ENCODE peak calls at places on chromosomes 16 and 17, in four cellular contexts. E is Panc1, D is A549, T is GM23338. X is an unnamed sample.

GRCh38 chr17:43006639-43007551 is at the start of gene IFI35:
- DNase-seq in T (peak; percentile 79), D (peak; percentile 80), E (no peak), X (peak; percentile 42)

GRCh38 chr17:7351665-7352558 is at the start of gene KCTD11:
- DNase-seq in T (peak; percentile 94), D (peak; percentile 96), E (no peak), X (peak; percentile 79)

GRCh38 chr16:13077816-13078215 is 176.4 kb downstream of the SHISA9 start:
- DNase-seq in T (no peak), D (no peak), E (no peak), X (no peak)

GRCh38 chr17:32142038-32142856 is at the start of gene RHOT1:
- DNase-seq in D (peak; percentile 87), T (peak; percentile 86), E (peak; percentile 66), X (peak; percentile 67)

GRCh38 chr17:48254896-48255295 is 147.3 kb downstream of the SNX11 start:
- DNase-seq in D (no peak), T (peak; percentile 63), E (no peak), X (no peak)

GRCh38 chr17:12536472-12536871 is 129.2 kb upstream of the MYOCD start:
- DNase-seq in T (no peak), D (no peak), E (no peak), X (no peak)

GRCh38 chr17:2954898-2955445 is 108.4 kb downstream of the OR1D5 start:
- DNase-seq in D (peak; percentile 90), E (peak; percentile 90), T (no peak), X (peak; percentile 94)

GRCh38 chr16:87192418-87193073 is 124.6 kb downstream of the C16orf95 start:
- DNase-seq in T (no peak), E (no peak), D (no peak), X (no peak)

GRCh38 chr16:57091200-57091989 is 988 bp upstream of the CPNE2 start:
- DNase-seq in D (peak; percentile 67), T (peak; percentile 77), E (no peak), X (peak; percentile 32)

GRCh38 chr17:55446581-55447205 is 25.1 kb upstream of the MMD start:
- DNase-seq in E (no peak), D (no peak), T (no peak), X (no peak)

GRCh38 chr16:56606071-56606687 is 2.2 kb upstream of the MT2A start:
- DNase-seq in E (no peak), T (no peak), D (peak; percentile 51), X (peak; percentile 48)

GRCh38 chr17:63768433-63768832 is 5.0 kb downstream of the CCDC47 start:
- DNase-seq in D (no peak), E (no peak), T (peak; percentile 30), X (no peak)

GRCh38 chr17:57284984-57285646 is 28.8 kb downstream of the MSI2 start:
- DNase-seq in D (no peak), E (no peak), T (peak; percentile 64), X (no peak)

GRCh38 chr16:53876811-53877210 is 172.9 kb downstream of the FTO start:
- DNase-seq in D (no peak), T (no peak), E (no peak), X (no peak)

GRCh38 chr16:17205279-17206139 is 265.3 kb downstream of the XYLT1 start:
- DNase-seq in D (no peak), E (no peak), T (peak; percentile 74), X (no peak)

GRCh38 chr16:65619606-65620005 is 497.7 kb upstream of the CDH11 start:
- DNase-seq in T (no peak), E (no peak), D (no peak), X (no peak)

GRCh38 chr16:57277586-57277985 is 6.9 kb downstream of the PLLP start:
- DNase-seq in E (peak; percentile 68), T (no peak), D (peak; percentile 58), X (peak; percentile 28)

GRCh38 chr17:74730491-74731346 is 6.3 kb upstream of the RAB37 start:
- DNase-seq in E (no peak), T (no peak), D (no peak), X (no peak)

GRCh38 chr16:7745321-7745720 is 412.7 kb downstream of the RBFOX1 start:
- DNase-seq in D (no peak), T (no peak), E (no peak), X (no peak)

GRCh38 chr17:17347956-17348871 is 45.0 kb downstream of the NT5M start:
- DNase-seq in T (no peak), D (no peak), E (no peak), X (no peak)

GRCh38 chr16:87441886-87442580 is 49.9 kb downstream of the MAP1LC3B start:
- DNase-seq in E (no peak), T (no peak), D (no peak), X (no peak)

GRCh38 chr17:74736423-74737298 is at the start of gene RAB37:
- DNase-seq in D (peak; percentile 87), T (peak; percentile 84), E (no peak), X (peak; percentile 47)

GRCh38 chr17:57357392-57357784 is 101.1 kb downstream of the MSI2 start:
- DNase-seq in D (no peak), T (no peak), E (no peak), X (no peak)

DNA sequence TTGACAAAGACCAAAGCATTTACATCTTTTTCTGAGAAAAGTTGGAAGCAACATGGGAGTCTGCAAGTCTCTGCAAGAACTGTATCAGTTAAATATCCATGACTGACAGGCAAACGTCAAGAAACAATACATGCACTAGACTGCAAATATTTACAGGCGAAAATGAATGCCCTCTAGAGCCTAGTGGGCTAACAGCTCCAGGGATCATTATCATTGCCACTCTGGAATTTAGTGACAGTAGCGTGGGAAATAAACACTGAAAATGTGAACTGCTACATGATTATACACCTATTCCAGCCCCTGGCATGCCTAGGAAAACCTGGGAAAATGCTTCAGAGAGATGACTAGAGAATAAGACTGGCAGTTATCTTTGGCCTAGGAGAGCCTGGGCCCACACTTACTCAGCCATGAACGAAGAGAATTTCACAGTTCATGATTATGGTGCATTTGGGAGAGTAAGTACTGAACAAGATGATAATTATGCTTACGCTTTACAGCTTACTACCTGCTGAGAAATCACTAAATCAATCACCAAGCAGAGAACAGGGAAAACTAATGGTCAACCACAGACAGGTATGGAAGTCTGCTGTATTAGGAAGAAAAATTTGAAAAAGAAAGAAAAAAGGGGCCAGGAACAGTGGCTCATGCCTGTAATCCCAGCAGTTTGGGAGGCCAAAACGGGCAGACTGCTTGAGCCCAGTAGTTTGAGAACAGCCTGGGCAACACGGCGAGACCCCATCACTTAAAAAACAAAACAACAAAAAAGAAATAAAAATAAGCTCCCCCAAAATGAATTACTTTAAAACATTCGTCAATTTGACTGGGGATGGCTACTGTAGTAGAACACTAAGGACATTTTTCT is 66.6 kb upstream of the CLEC18B start:
- DNase-seq in E (no peak), D (no peak), T (no peak), X (no peak)
- TF ChIP-seq REST in E (no peak), D (no peak), T (no peak), X (no peak)

DNA sequence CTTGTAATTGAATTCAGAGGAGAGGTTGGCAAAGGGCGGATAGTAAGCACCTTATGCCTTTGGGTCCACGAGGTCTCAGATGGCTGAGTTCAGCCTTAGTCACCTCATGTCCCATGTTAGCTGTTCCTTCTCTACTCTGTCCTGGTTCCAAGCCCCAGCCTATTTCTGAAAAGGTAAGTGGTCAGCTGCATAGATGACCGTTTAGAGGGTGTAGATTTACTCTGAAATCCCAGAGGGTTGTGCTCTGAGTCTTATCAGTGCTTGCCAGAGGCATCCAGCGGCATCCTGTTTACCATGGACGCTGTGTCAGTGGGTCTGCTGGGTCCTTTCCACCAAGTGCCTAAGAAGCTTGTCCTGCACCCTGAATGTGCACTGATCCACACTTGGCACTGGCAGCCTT is 1.9 kb downstream of the ZNF778 start:
- DNase-seq in T (no peak), E (no peak), D (no peak), X (no peak)
- H3K27ac ChIP-seq in T (no peak overlapping the region), E (no peak overlapping the region), D (no peak overlapping the region), X (no peak overlapping the region)

DNA sequence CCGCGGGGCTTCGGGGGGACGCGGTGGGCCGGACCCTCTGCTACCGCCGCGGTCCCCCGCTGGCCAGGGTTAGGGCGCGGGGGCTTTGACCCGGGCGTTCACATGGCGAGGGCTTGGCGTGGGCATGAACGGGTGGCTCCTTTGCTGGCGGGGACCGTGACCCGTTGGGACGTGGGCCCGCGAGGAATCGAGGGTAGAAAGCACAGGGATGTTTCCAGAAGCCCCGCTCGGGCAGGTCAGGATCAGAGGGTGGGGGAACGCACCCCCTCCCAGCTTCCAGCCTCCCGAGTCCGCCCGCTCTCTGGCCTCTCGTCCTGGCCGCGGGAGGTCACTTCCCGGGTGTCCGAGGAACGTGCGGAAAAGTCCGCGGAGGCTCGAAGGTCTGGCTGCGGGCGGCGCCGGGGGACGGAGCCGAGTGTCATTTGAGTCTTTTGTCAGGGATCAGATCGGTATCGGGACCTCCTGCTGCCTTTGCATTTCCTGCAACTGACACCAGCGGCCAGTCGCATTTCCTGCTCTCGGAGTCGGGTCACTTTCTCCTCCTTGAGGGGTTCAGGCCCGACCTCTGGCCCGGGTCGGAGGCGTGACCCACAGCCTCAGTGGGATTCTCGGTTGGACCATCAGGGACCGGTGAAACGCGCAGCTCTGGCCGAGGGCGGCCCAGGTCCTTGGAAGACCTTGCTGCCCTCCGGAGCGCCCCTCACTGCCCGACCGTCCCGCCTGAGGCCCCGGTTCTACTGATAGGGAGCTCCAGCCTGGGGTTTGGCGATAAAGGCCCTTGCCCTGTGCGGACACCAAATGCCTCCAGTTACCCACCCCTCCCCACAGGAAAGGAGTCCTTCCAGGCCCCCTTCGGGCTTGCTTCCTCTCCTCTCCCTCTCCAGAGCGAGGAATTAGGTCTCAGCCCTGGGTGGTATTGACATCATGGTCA is 702 bp upstream of the WNT3 start:
- DNase-seq in E (no peak), T (peak; percentile 92), D (no peak), X (no peak)
- TF ChIP-seq REST in E (no peak), T (peak; percentile 1), D (no peak), X (no peak)

DNA sequence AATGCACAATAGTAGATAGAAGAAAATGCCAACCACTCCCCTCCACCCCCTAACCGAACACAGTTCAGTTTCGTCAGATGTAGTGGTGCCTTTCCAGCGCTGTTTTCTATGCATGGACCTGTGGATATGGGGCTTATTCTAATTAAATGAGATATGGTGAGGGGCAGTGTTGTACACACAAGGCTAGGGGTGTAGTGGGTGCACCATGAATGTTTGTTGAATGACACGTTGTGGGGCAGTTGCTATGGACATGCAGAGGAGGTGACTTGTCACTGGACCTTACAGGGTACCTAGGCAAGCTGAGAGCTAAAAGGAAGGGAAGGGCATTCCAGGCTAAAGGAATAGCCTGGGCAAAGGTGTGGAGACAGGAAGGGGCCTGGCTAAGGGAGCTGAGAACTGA is 3.4 kb downstream of the PDK2 start:
- DNase-seq in E (no peak), D (no peak), T (no peak), X (no peak)
- H3K27ac ChIP-seq in E (no peak overlapping the region), D (no peak overlapping the region), T (no peak overlapping the region), X (no peak overlapping the region)

GRCh38 chr16:78984887-78985464 is 615.6 kb downstream of the MAF start:
- DNase-seq in E (no peak), D (no peak), T (no peak), X (no peak)
- TF ChIP-seq REST in E (no peak), D (no peak), T (no peak), X (no peak)

GRCh38 chr16:83804366-83804765 is 3.4 kb upstream of the HSBP1 start:
- DNase-seq in E (no peak), D (no peak), T (no peak), X (no peak)

GRCh38 chr16:83803811-83804210 is 4.0 kb upstream of the HSBP1 start:
- DNase-seq in E (no peak), T (no peak), D (no peak), X (no peak)

GRCh38 chr16:83802135-83802534 is 5.6 kb upstream of the HSBP1 start:
- DNase-seq in D (no peak), E (no peak), T (peak; percentile 80), X (no peak)

GRCh38 chr16:83799336-83799735 is 8.4 kb upstream of the HSBP1 start:
- DNase-seq in D (no peak), E (peak; percentile 12), T (no peak), X (no peak)

GRCh38 chr16:83802559-83802958 is 5.2 kb upstream of the HSBP1 start:
- DNase-seq in E (no peak), T (peak; percentile 36), D (no peak), X (no peak)
- H3K27ac ChIP-seq in E (no peak overlapping the region), T (peak overlapping the region; percentile 80), D (no peak overlapping the region), X (no peak overlapping the region)